ENCODE peak calls at places on chromosome 4, in seven cellular contexts. One of them, this sample, is unnamed.

GRCh38 chr4:38169524-38169923 is 209.3 kb downstream of the PTTG2 start:
- DNase-seq in suprapubic skin: no peak
- DNase-seq in A549: no peak
- DNase-seq in adrenal gland: no peak
- DNase-seq in HCT116: no peak
- DNase-seq in prostate gland: no peak
- DNase-seq in heart left ventricle: no peak
- DNase-seq in this sample: no peak

GRCh38 chr4:1727117-1728031 is 6.1 kb downstream of the TACC3 start:
- DNase-seq in suprapubic skin: no peak
- DNase-seq in A549: peak; percentile 56
- DNase-seq in adrenal gland: peak; percentile 60
- DNase-seq in HCT116: no peak
- DNase-seq in prostate gland: no peak
- DNase-seq in heart left ventricle: peak; percentile 82
- DNase-seq in this sample: peak; percentile 48

GRCh38 chr4:125736057-125736456 is 421.3 kb downstream of the FAT4 start:
- DNase-seq in suprapubic skin: no peak
- DNase-seq in A549: no peak
- DNase-seq in adrenal gland: no peak
- DNase-seq in HCT116: no peak
- DNase-seq in prostate gland: no peak
- DNase-seq in heart left ventricle: no peak
- DNase-seq in this sample: no peak

GRCh38 chr4:167100120-167100519 is 134.2 kb downstream of the SPOCK3 start:
- DNase-seq in suprapubic skin: no peak
- DNase-seq in A549: no peak
- DNase-seq in adrenal gland: no peak
- DNase-seq in HCT116: no peak
- DNase-seq in prostate gland: peak; percentile 15
- DNase-seq in heart left ventricle: peak; percentile 9
- DNase-seq in this sample: no peak

GRCh38 chr4:89898304-89898716 is 3.7 kb downstream of the MMRN1 start:
- DNase-seq in suprapubic skin: no peak
- DNase-seq in A549: no peak
- DNase-seq in adrenal gland: no peak
- DNase-seq in HCT116: no peak
- DNase-seq in prostate gland: no peak
- DNase-seq in heart left ventricle: no peak
- DNase-seq in this sample: peak; percentile 18

GRCh38 chr4:41506071-41506470 is 31.9 kb upstream of the LIMCH1 start:
- DNase-seq in suprapubic skin: no peak
- DNase-seq in A549: peak; percentile 31
- DNase-seq in adrenal gland: no peak
- DNase-seq in HCT116: no peak
- DNase-seq in prostate gland: no peak
- DNase-seq in heart left ventricle: no peak
- DNase-seq in this sample: no peak

GRCh38 chr4:52966781-52967180 is 104.7 kb downstream of the RASL11B start:
- DNase-seq in suprapubic skin: no peak
- DNase-seq in A549: no peak
- DNase-seq in adrenal gland: no peak
- DNase-seq in HCT116: no peak
- DNase-seq in prostate gland: no peak
- DNase-seq in heart left ventricle: no peak
- DNase-seq in this sample: no peak

GRCh38 chr4:133624744-133625143 is 475.6 kb downstream of the PCDH10 start:
- DNase-seq in suprapubic skin: no peak
- DNase-seq in A549: peak; percentile 1
- DNase-seq in adrenal gland: no peak
- DNase-seq in HCT116: no peak
- DNase-seq in prostate gland: no peak
- DNase-seq in heart left ventricle: no peak
- DNase-seq in this sample: no peak

GRCh38 chr4:76955187-76955586 is 5.6 kb downstream of the SEPTIN11 start:
- DNase-seq in suprapubic skin: no peak
- DNase-seq in A549: no peak
- DNase-seq in adrenal gland: no peak
- DNase-seq in HCT116: no peak
- DNase-seq in prostate gland: no peak
- DNase-seq in heart left ventricle: no peak
- DNase-seq in this sample: no peak

GRCh38 chr4:177401658-177402273 is 40.5 kb downstream of the AGA start:
- DNase-seq in suprapubic skin: no peak
- DNase-seq in A549: no peak
- DNase-seq in adrenal gland: no peak
- DNase-seq in HCT116: no peak
- DNase-seq in prostate gland: no peak
- DNase-seq in heart left ventricle: no peak
- DNase-seq in this sample: no peak

GRCh38 chr4:172546782-172547181 is 621.8 kb upstream of the GALNT7 start:
- DNase-seq in suprapubic skin: no peak
- DNase-seq in A549: no peak
- DNase-seq in adrenal gland: no peak
- DNase-seq in HCT116: no peak
- DNase-seq in prostate gland: no peak
- DNase-seq in heart left ventricle: no peak
- DNase-seq in this sample: no peak

GRCh38 chr4:102441978-102442890 is 58.9 kb upstream of the NFKB1 start:
- DNase-seq in suprapubic skin: no peak
- DNase-seq in A549: no peak
- DNase-seq in adrenal gland: no peak
- DNase-seq in HCT116: no peak
- DNase-seq in prostate gland: no peak
- DNase-seq in heart left ventricle: no peak
- DNase-seq in this sample: no peak

GRCh38 chr4:183838987-183839712 is 66.0 kb upstream of the STOX2 start:
- DNase-seq in suprapubic skin: no peak
- DNase-seq in A549: no peak
- DNase-seq in adrenal gland: no peak
- DNase-seq in HCT116: no peak
- DNase-seq in prostate gland: no peak
- DNase-seq in heart left ventricle: no peak
- DNase-seq in this sample: no peak
- TF ChIP-seq CTCF in suprapubic skin: no peak
- TF ChIP-seq CTCF in A549: peak; percentile 40
- TF ChIP-seq CTCF in adrenal gland: peak; percentile 25
- TF ChIP-seq CTCF in HCT116: no peak
- TF ChIP-seq CTCF in prostate gland: peak; percentile 20
- TF ChIP-seq CTCF in heart left ventricle: peak; percentile 41
- TF ChIP-seq CTCF in this sample: no peak

DNA sequence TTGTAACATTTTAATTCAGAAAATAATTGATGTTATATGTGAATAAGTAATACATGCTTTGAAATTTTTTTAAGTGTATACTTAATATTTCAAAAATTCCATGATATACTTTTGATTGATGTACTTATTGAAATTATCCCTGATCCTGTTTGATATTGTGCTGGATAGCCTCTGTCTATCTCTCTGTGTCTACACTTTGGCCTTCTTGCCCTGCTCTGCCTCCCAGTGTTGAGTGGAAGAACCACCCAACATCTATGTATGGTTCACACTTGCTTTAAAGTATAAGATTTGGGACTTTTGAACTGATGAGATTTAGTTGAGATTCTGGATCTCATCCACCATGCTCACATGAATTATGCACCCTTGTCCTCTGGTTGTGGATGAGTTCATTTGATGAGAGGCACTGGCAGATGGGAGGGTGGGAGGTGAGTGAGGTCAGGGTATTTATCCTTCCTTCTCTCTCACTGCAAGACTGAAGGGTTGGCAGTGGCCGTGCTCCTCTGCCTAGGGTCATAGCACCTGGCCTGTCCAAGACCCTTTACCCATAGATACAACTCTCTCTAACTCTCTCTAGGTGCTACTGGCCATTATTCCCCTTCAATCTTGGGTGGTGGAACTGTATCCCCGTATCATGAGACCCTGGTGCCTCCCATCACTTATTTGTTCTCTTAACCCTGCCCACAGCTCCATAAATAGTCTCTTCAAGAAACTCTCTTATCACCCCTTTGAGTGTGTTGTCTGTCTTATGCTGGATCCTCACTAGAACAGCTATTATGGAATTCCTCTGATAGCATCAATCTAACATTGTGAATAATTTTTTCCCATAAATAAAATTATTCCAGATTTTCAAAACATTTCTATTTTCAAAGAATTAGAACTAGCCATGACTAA is 75.2 kb downstream of the CORIN start:
- DNase-seq in suprapubic skin: no peak
- DNase-seq in A549: no peak
- DNase-seq in adrenal gland: no peak
- DNase-seq in HCT116: no peak
- DNase-seq in prostate gland: no peak
- DNase-seq in heart left ventricle: no peak
- DNase-seq in this sample: no peak
- H3K4me3 ChIP-seq in suprapubic skin: no peak overlapping the region
- H3K4me3 ChIP-seq in A549: no peak overlapping the region
- H3K4me3 ChIP-seq in adrenal gland: no peak overlapping the region
- H3K4me3 ChIP-seq in HCT116: no peak overlapping the region
- H3K4me3 ChIP-seq in prostate gland: no peak overlapping the region
- H3K4me3 ChIP-seq in heart left ventricle: no peak overlapping the region
- H3K4me3 ChIP-seq in this sample: no peak overlapping the region

GRCh38 chr4:169080970-169081369 is 70.9 kb upstream of the CBR4 start:
- DNase-seq in suprapubic skin: no peak
- DNase-seq in A549: no peak
- DNase-seq in adrenal gland: peak; percentile 42
- DNase-seq in HCT116: no peak
- DNase-seq in prostate gland: no peak
- DNase-seq in heart left ventricle: peak; percentile 63
- DNase-seq in this sample: no peak

GRCh38 chr4:169085015-169085414 is 75.0 kb upstream of the CBR4 start:
- DNase-seq in suprapubic skin: no peak
- DNase-seq in A549: no peak
- DNase-seq in adrenal gland: no peak
- DNase-seq in HCT116: no peak
- DNase-seq in prostate gland: no peak
- DNase-seq in heart left ventricle: no peak
- DNase-seq in this sample: no peak

GRCh38 chr4:169079942-169080827 is 70.1 kb upstream of the CBR4 start:
- DNase-seq in suprapubic skin: no peak
- DNase-seq in A549: no peak
- DNase-seq in adrenal gland: peak; percentile 46
- DNase-seq in HCT116: no peak
- DNase-seq in prostate gland: peak; percentile 86
- DNase-seq in heart left ventricle: peak; percentile 34
- DNase-seq in this sample: peak; percentile 44
- TF ChIP-seq POLR2A in suprapubic skin: no peak
- TF ChIP-seq POLR2A in A549: no peak
- TF ChIP-seq POLR2A in adrenal gland: no peak
- TF ChIP-seq POLR2A in HCT116: no peak
- TF ChIP-seq POLR2A in prostate gland: no peak
- TF ChIP-seq POLR2A in heart left ventricle: no peak
- TF ChIP-seq POLR2A in this sample: no peak

GRCh38 chr4:6634746-6635145 is 5.7 kb upstream of the MRFAP1 start:
- DNase-seq in suprapubic skin: peak; percentile 13
- DNase-seq in A549: no peak
- DNase-seq in adrenal gland: no peak
- DNase-seq in HCT116: no peak
- DNase-seq in prostate gland: no peak
- DNase-seq in heart left ventricle: no peak
- DNase-seq in this sample: no peak
- TF ChIP-seq CTCF in suprapubic skin: no peak
- TF ChIP-seq CTCF in A549: no peak
- TF ChIP-seq CTCF in adrenal gland: no peak
- TF ChIP-seq CTCF in HCT116: no peak
- TF ChIP-seq CTCF in prostate gland: no peak
- TF ChIP-seq CTCF in heart left ventricle: no peak
- TF ChIP-seq CTCF in this sample: no peak

GRCh38 chr4:7909966-7910720 is 29.5 kb downstream of the AFAP1 start:
- DNase-seq in suprapubic skin: no peak
- DNase-seq in A549: no peak
- DNase-seq in adrenal gland: no peak
- DNase-seq in HCT116: no peak
- DNase-seq in prostate gland: no peak
- DNase-seq in heart left ventricle: no peak
- DNase-seq in this sample: no peak
- H3K4me3 ChIP-seq in suprapubic skin: no peak overlapping the region
- H3K4me3 ChIP-seq in A549: peak overlapping the region; percentile 24
- H3K4me3 ChIP-seq in adrenal gland: no peak overlapping the region
- H3K4me3 ChIP-seq in HCT116: no peak overlapping the region
- H3K4me3 ChIP-seq in prostate gland: no peak overlapping the region
- H3K4me3 ChIP-seq in heart left ventricle: no peak overlapping the region
- H3K4me3 ChIP-seq in this sample: no peak overlapping the region

GRCh38 chr4:48090621-48091020 is 43.4 kb downstream of the TXK start:
- DNase-seq in suprapubic skin: no peak
- DNase-seq in A549: no peak
- DNase-seq in adrenal gland: no peak
- DNase-seq in HCT116: no peak
- DNase-seq in prostate gland: no peak
- DNase-seq in heart left ventricle: no peak
- DNase-seq in this sample: no peak
- TF ChIP-seq POLR2A in suprapubic skin: no peak
- TF ChIP-seq POLR2A in A549: no peak
- TF ChIP-seq POLR2A in adrenal gland: no peak
- TF ChIP-seq POLR2A in HCT116: no peak
- TF ChIP-seq POLR2A in prostate gland: no peak
- TF ChIP-seq POLR2A in heart left ventricle: no peak
- TF ChIP-seq POLR2A in this sample: no peak

GRCh38 chr4:183141997-183142396 is 42.9 kb downstream of the WWC2 start:
- DNase-seq in suprapubic skin: no peak
- DNase-seq in A549: no peak
- DNase-seq in adrenal gland: no peak
- DNase-seq in HCT116: no peak
- DNase-seq in prostate gland: no peak
- DNase-seq in heart left ventricle: no peak
- DNase-seq in this sample: no peak
- TF ChIP-seq CTCF in suprapubic skin: no peak
- TF ChIP-seq CTCF in A549: no peak
- TF ChIP-seq CTCF in adrenal gland: no peak
- TF ChIP-seq CTCF in HCT116: no peak
- TF ChIP-seq CTCF in prostate gland: no peak
- TF ChIP-seq CTCF in heart left ventricle: peak; percentile 20
- TF ChIP-seq CTCF in this sample: peak; percentile 15

This sample was measured in body of pancreas.